ENCODE peak calls at places on chromosome 17, in six cellular contexts. L is hepatic stellate cell, Q is EH, S is AG09319, M is NCI-H1417, I is fibroblast of gingiva. X is an unnamed sample.

GRCh38 chr17:48143629-48144028 is 36.1 kb downstream of the SNX11 start:
- DNase-seq in L (no peak), Q (no peak), S (no peak), M (peak; percentile 47), I (no peak), X (no peak)

GRCh38 chr17:83062011-83062817 is 17.2 kb upstream of the METRNL start:
- DNase-seq in L (no peak), Q (no peak), S (no peak), M (no peak), I (no peak), X (no peak)

GRCh38 chr17:43714338-43715149 is 44.0 kb downstream of the SOST start:
- DNase-seq in L (peak; percentile 44), Q (peak; percentile 65), S (no peak), M (no peak), I (no peak), X (no peak)

GRCh38 chr17:319266-319665 is 33.3 kb downstream of the RPH3AL start:
- DNase-seq in L (no peak), Q (no peak), S (no peak), M (no peak), I (no peak), X (no peak)

GRCh38 chr17:59371426-59372099 is 40.1 kb downstream of the YPEL2 start:
- DNase-seq in L (peak; percentile 36), Q (peak; percentile 60), S (no peak), M (no peak), I (peak; percentile 47), X (no peak)

GRCh38 chr17:9079461-9080103 is 58.3 kb downstream of the NTN1 start:
- DNase-seq in L (no peak), Q (no peak), S (no peak), M (no peak), I (peak; percentile 12), X (no peak)

GRCh38 chr17:59839646-59840328 is 53.0 kb downstream of the TUBD1 start:
- DNase-seq in L (no peak), Q (peak; percentile 56), S (peak; percentile 22), M (no peak), I (peak; percentile 27), X (no peak)

GRCh38 chr17:75843577-75844529 is at the start of gene UNC13D:
- DNase-seq in L (no peak), Q (no peak), S (no peak), M (no peak), I (no peak), X (no peak)

GRCh38 chr17:55727920-55728319 is 5.3 kb upstream of the TMEM100 start:
- DNase-seq in L (no peak), Q (no peak), S (no peak), M (no peak), I (no peak), X (no peak)

GRCh38 chr17:9669551-9670008 is 24.3 kb downstream of the USP43 start:
- DNase-seq in L (no peak), Q (no peak), S (no peak), M (no peak), I (no peak), X (no peak)

GRCh38 chr17:50198026-50198669 is 3.3 kb downstream of the COL1A1 start:
- DNase-seq in L (no peak), Q (peak; percentile 77), S (no peak), M (peak; percentile 7), I (peak; percentile 53), X (no peak)

GRCh38 chr17:2373179-2373578 is 27.7 kb downstream of the MNT start:
- DNase-seq in L (no peak), Q (no peak), S (no peak), M (no peak), I (no peak), X (no peak)

GRCh38 chr17:42920922-42921321 is 20.3 kb downstream of the G6PC1 start:
- DNase-seq in L (no peak), Q (no peak), S (no peak), M (peak; percentile 44), I (no peak), X (no peak)

GRCh38 chr17:58381124-58381838 is 29.3 kb upstream of the SUPT4H1 start:
- DNase-seq in L (no peak), Q (no peak), S (no peak), M (no peak), I (no peak), X (no peak)

GRCh38 chr17:49227436-49228261 is 2.9 kb downstream of the PHOSPHO1 start:
- DNase-seq in L (peak; percentile 87), Q (peak; percentile 73), S (peak; percentile 27), M (peak; percentile 50), I (peak; percentile 51), X (no peak)

GRCh38 chr17:19410875-19411291 is at the start of gene RNF112:
- DNase-seq in L (peak; percentile 65), Q (peak; percentile 70), S (no peak), M (peak; percentile 26), I (no peak), X (no peak)

GRCh38 chr17:66678061-66678460 is 156.9 kb upstream of the CACNG5 start:
- DNase-seq in L (no peak), Q (no peak), S (no peak), M (no peak), I (no peak), X (no peak)

GRCh38 chr17:21215935-21216334 is 2.0 kb upstream of the TMEM11 start:
- DNase-seq in L (no peak), Q (no peak), S (no peak), M (no peak), I (no peak), X (no peak)

GRCh38 chr17:55883112-55883511 is 132.3 kb downstream of the PCTP start:
- DNase-seq in L (no peak), Q (no peak), S (no peak), M (no peak), I (no peak), X (no peak)

GRCh38 chr17:40190197-40191021 is 13.1 kb downstream of the RAPGEFL1 start:
- DNase-seq in L (no peak), Q (peak; percentile 25), S (no peak), M (no peak), I (no peak), X (no peak)

GRCh38 chr17:9226794-9227135 is 205.5 kb downstream of the NTN1 start:
- DNase-seq in L (no peak), Q (no peak), S (no peak), M (no peak), I (no peak), X (no peak)

GRCh38 chr17:78253946-78254672 is 22.7 kb downstream of the TMEM235 start:
- DNase-seq in L (peak; percentile 92), Q (peak; percentile 80), S (peak; percentile 40), M (peak; percentile 88), I (peak; percentile 73), X (no peak)

GRCh38 chr17:19738073-19738449 is 10.0 kb downstream of the ALDH3A1 start:
- DNase-seq in L (no peak), Q (no peak), S (no peak), M (no peak), I (no peak), X (no peak)

GRCh38 chr17:72901098-72901497 is 191.4 kb downstream of the SLC39A11 start:
- DNase-seq in L (no peak), Q (no peak), S (no peak), M (peak; percentile 47), I (no peak), X (no peak)

GRCh38 chr17:79223471-79223870 is 148.8 kb downstream of the ENGASE start:
- DNase-seq in L (no peak), Q (no peak), S (no peak), M (no peak), I (no peak), X (no peak)

GRCh38 chr17:58966208-58966607 is 140.5 kb downstream of the TRIM37 start:
- DNase-seq in L (no peak), Q (no peak), S (no peak), M (no peak), I (no peak), X (no peak)

GRCh38 chr17:81306491-81306890 is 11.4 kb upstream of the SLC38A10 start:
- DNase-seq in L (no peak), Q (no peak), S (no peak), M (peak; percentile 15), I (no peak), X (no peak)

GRCh38 chr17:77285594-77286390 is 145.0 kb downstream of the SEC14L1 start:
- DNase-seq in L (peak; percentile 94), Q (peak; percentile 98), S (no peak), M (peak; percentile 49), I (peak; percentile 90), X (no peak)

GRCh38 chr17:8479431-8479947 is 43.8 kb downstream of the NDEL1 start:
- DNase-seq in L (no peak), Q (peak; percentile 79), S (peak; percentile 95), M (no peak), I (peak; percentile 97), X (no peak)

GRCh38 chr17:15250459-15250858 is 14.7 kb downstream of the PMP22 start:
- DNase-seq in L (no peak), Q (no peak), S (no peak), M (no peak), I (no peak), X (no peak)

GRCh38 chr17:42221886-42222745 is 27.8 kb upstream of the GHDC start:
- DNase-seq in L (peak; percentile 57), Q (peak; percentile 71), S (no peak), M (peak; percentile 7), I (peak; percentile 48), X (peak; percentile 17)

GRCh38 chr17:58083491-58084316 is 485 bp downstream of the DYNLL2 start:
- DNase-seq in L (peak; percentile 78), Q (peak; percentile 79), S (no peak), M (peak; percentile 77), I (peak; percentile 55), X (no peak)

GRCh38 chr17:20010099-20010863 is 1.1 kb downstream of the SPECC1 start:
- DNase-seq in L (peak; percentile 44), Q (peak; percentile 62), S (peak; percentile 19), M (peak; percentile 43), I (peak; percentile 70), X (no peak)

X was measured in esophagus squamous epithelium.